ENCODE peak calls at places on chromosomes 12 and 14, in six cellular contexts. A, Z, B, D, W and U are unnamed samples.

GRCh38 chr12:102423447-102423846 is 56.9 kb downstream of the IGF1 start:
- DNase-seq in A (no peak), Z (no peak), B (no peak), D (no peak), W (no peak), U (no peak)

GRCh38 chr14:78606111-78606510 is 435.9 kb downstream of the NRXN3 start:
- DNase-seq in A (no peak), Z (no peak), B (no peak), D (no peak), W (no peak), U (no peak)

GRCh38 chr14:75636100-75636692 is 24.5 kb downstream of the ERG28 start:
- DNase-seq in A (no peak), Z (no peak), B (no peak), D (no peak), W (no peak), U (no peak)

GRCh38 chr14:31024577-31025334 is 693 bp upstream of the AP4S1 start:
- DNase-seq in A (no peak), Z (no peak), B (no peak), D (no peak), W (no peak), U (no peak)

GRCh38 chr12:123142948-123143752 is 7.7 kb downstream of the PITPNM2 start:
- DNase-seq in A (peak), Z (peak), B (no peak), D (no peak), W (no peak), U (no peak)

GRCh38 chr12:82627799-82628198 is 58.9 kb upstream of the TMTC2 start:
- DNase-seq in A (no peak), Z (peak), B (no peak), D (no peak), W (peak), U (no peak)

GRCh38 chr12:51028126-51028810 is 2.1 kb upstream of the SLC11A2 start:
- DNase-seq in A (no peak), Z (peak), B (no peak), D (peak), W (peak), U (no peak)

GRCh38 chr12:40946612-40947194 is 241.4 kb upstream of the PDZRN4 start:
- DNase-seq in A (no peak), Z (peak), B (no peak), D (no peak), W (peak), U (no peak)

GRCh38 chr14:60276347-60276746 is 27.3 kb downstream of the PPM1A start:
- DNase-seq in A (no peak), Z (no peak), B (no peak), D (no peak), W (no peak), U (no peak)

GRCh38 chr12:105420659-105421240 is 90.3 kb downstream of the C12orf75 start:
- DNase-seq in A (peak), Z (peak), B (no peak), D (peak), W (peak), U (peak)

GRCh38 chr12:124195226-124195938 is 99.5 kb upstream of the RFLNA start:
- DNase-seq in A (no peak), Z (no peak), B (no peak), D (no peak), W (no peak), U (no peak)

GRCh38 chr14:80356413-80356812 is 145.1 kb upstream of the DIO2 start:
- DNase-seq in A (no peak), Z (peak), B (no peak), D (no peak), W (no peak), U (no peak)

GRCh38 chr12:85623726-85624125 is 212.5 kb downstream of the RASSF9 start:
- DNase-seq in A (no peak), Z (no peak), B (no peak), D (no peak), W (no peak), U (no peak)

GRCh38 chr12:12349711-12350665 is at the start of gene MANSC1:
- DNase-seq in A (peak), Z (peak), B (peak), D (peak), W (peak), U (peak)

GRCh38 chr12:10098762-10099161 is at the start of gene CLEC1A:
- DNase-seq in A (no peak), Z (no peak), B (peak), D (no peak), W (no peak), U (no peak)

GRCh38 chr12:124992874-124993567 is 424 bp upstream of the BRI3BP start:
- DNase-seq in A (no peak), Z (peak), B (no peak), D (peak), W (peak), U (no peak)

GRCh38 chr14:99687284-99688209 is 3.4 kb downstream of the CYP46A1 start:
- DNase-seq in A (peak), Z (no peak), B (no peak), D (no peak), W (no peak), U (no peak)

GRCh38 chr12:93591137-93591868 is 18.8 kb downstream of the SOCS2 start:
- DNase-seq in A (peak), Z (peak), B (peak), D (peak), W (peak), U (peak)

GRCh38 chr14:23185046-23185445 is 1.6 kb upstream of the SLC7A8 start:
- DNase-seq in A (no peak), Z (peak), B (no peak), D (no peak), W (no peak), U (no peak)

GRCh38 chr12:57523706-57524614 is 1.3 kb downstream of the MBD6 start:
- DNase-seq in A (peak), Z (no peak), B (no peak), D (no peak), W (no peak), U (no peak)

GRCh38 chr12:113248842-113249435 is 27.7 kb downstream of the TPCN1 start:
- DNase-seq in A (no peak), Z (no peak), B (no peak), D (no peak), W (no peak), U (no peak)

GRCh38 chr12:111186347-111186746 is 182.5 kb downstream of the PHETA1 start:
- DNase-seq in A (no peak), Z (no peak), B (no peak), D (no peak), W (no peak), U (no peak)

GRCh38 chr12:111189792-111190191 is 179.1 kb downstream of the PHETA1 start:
- DNase-seq in A (no peak), Z (no peak), B (no peak), D (no peak), W (no peak), U (no peak)

GRCh38 chr12:111185889-111186227 is 183.0 kb downstream of the PHETA1 start:
- DNase-seq in A (no peak), Z (no peak), B (no peak), D (no peak), W (no peak), U (no peak)

GRCh38 chr12:111190741-111191526 is 178.0 kb downstream of the PHETA1 start:
- DNase-seq in A (no peak), Z (no peak), B (no peak), D (no peak), W (no peak), U (no peak)

GRCh38 chr12:111188436-111188835 is 180.5 kb downstream of the PHETA1 start:
- DNase-seq in A (no peak), Z (no peak), B (no peak), D (no peak), W (no peak), U (no peak)
- TF ChIP-seq POLR2A in A (no peak), Z (no peak), B (no peak), D (no peak), W (no peak), U (no peak)

GRCh38 chr14:54565236-54566151 is 1.4 kb upstream of the SAMD4A start:
- DNase-seq in A (peak), Z (peak), B (peak), D (peak), W (peak), U (peak)

GRCh38 chr14:54566152-54566409 is 847 bp upstream of the SAMD4A start:
- DNase-seq in A (no peak), Z (no peak), B (no peak), D (no peak), W (no peak), U (no peak)

GRCh38 chr14:54567634-54568561 is 970 bp downstream of the SAMD4A start:
- DNase-seq in A (peak), Z (peak), B (peak), D (peak), W (no peak), U (peak)

GRCh38 chr14:54566410-54567223 is at the start of gene SAMD4A:
- DNase-seq in A (peak), Z (peak), B (peak), D (peak), W (peak), U (peak)

GRCh38 chr14:54567224-54567633 is 301 bp downstream of the SAMD4A start:
- DNase-seq in A (peak), Z (no peak), B (peak), D (peak), W (no peak), U (peak)
- TF ChIP-seq POLR2A in A (no peak), Z (no peak), B (no peak), D (no peak), W (no peak), U (no peak)

GRCh38 chr12:16345105-16345504 is 2.3 kb upstream of the MGST1 start:
- DNase-seq in A (no peak), Z (no peak), B (no peak), D (no peak), W (no peak), U (no peak)

GRCh38 chr12:16348435-16349131 is 1.1 kb downstream of the MGST1 start:
- DNase-seq in A (no peak), Z (peak), B (no peak), D (no peak), W (no peak), U (no peak)

GRCh38 chr12:16346931-16347330 is 514 bp upstream of the MGST1 start:
- DNase-seq in A (no peak), Z (peak), B (no peak), D (no peak), W (peak), U (no peak)

GRCh38 chr12:16349132-16349463 is 1.7 kb downstream of the MGST1 start:
- DNase-seq in A (peak), Z (peak), B (no peak), D (peak), W (peak), U (no peak)

DNA sequence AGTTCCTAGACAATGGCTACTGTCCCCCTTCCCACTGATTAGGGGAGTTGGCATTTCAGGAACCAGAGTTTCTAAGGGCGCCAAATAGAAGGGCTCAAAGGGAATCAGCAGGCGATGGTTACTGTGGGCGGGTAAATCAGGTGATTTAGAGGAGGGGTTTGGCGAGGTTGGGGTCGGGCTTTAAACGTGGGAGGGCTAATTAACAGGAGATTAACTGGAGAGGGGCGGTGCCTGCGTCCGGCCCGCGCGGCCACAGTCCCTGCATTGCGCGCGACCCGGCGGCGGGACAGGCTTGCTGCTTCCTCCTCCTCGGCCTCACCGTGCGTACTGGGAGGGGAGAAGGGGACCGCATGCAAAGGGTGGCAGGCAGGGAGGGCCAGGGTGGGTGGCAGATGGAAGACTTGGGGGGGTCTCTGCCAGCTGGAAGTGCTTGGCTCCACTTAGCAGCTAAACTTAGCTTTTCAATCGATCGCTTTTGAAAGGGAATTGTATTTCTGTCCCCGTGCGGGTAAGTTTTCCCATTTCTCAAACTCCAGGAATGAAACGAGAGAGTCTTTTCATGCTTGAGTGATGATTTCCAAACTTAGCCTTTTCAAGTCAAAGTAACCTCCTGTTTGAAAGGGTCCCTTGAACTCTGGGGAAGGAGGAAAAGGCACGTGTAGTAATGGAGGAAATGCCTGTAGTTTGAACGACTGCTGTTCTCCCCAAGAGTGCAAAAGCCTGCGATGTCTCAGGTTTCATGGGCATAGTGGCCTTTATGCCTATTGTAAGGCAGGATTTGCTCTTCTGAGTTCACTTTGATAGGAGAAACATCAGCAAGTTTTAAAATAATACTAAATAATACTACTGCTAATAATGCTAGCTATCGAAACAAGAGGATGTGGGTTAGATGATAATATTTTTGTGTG is at the start of gene MGST1:
- DNase-seq in A (peak), Z (peak), B (peak), D (peak), W (peak), U (peak)
- TF ChIP-seq POLR2A in A (no peak), Z (peak), B (peak), D (no peak), W (peak), U (peak)

GRCh38 chr14:69152944-69153847 is at the start of gene DCAF5:
- DNase-seq in A (peak), Z (peak), B (peak), D (peak), W (peak), U (peak)
- TF ChIP-seq POLR2A in A (no peak), Z (peak), B (peak), D (peak), W (peak), U (peak)